ENCODE peak calls at places on chromosomes 4 and X, in eight cellular contexts. Z is CD4-positive, alpha-beta memory T cell; J is fibroblast of villous mesenchyme; V is fibroblast of mammary gland; I is SK-N-SH; Q is lower lobe of right lung; F is Caco-2; E is HCT116. W is an unnamed sample.

GRCh38 chr4:94453534-94453963 is 1.8 kb downstream of the PDLIM5 start:
- DNase-seq in Z (no peak), J (peak; percentile 55), V (no peak), I (no peak), Q (no peak), F (no peak), E (no peak), W (no peak)

GRCh38 chr4:24321151-24321550 is 263.2 kb downstream of the DHX15 start:
- DNase-seq in Z (no peak), J (peak; percentile 8), V (peak; percentile 73), I (no peak), Q (no peak), F (no peak), E (no peak), W (no peak)

GRCh38 chr4:41594439-41594838 is 56.5 kb downstream of the LIMCH1 start:
- DNase-seq in Z (no peak), J (no peak), V (no peak), I (no peak), Q (no peak), F (no peak), E (no peak), W (peak; percentile 54)

GRCh38 chrX:31580726-31581125 is 508.9 kb upstream of the FTHL17 start:
- DNase-seq in Z (no peak), J (peak; percentile 34), V (peak; percentile 44), I (no peak), Q (no peak), F (no peak), E (no peak), W (no peak)

GRCh38 chr4:18366762-18367358 is 345.3 kb upstream of the LCORL start:
- DNase-seq in Z (peak; percentile 15), J (peak; percentile 37), V (peak; percentile 42), I (peak; percentile 5), Q (no peak), F (no peak), E (no peak), W (no peak)

GRCh38 chrX:140503714-140504351 is 1.0 kb downstream of the SOX3 start:
- DNase-seq in Z (no peak), J (no peak), V (no peak), I (peak; percentile 57), Q (no peak), F (no peak), E (no peak), W (peak; percentile 35)

GRCh38 chrX:39073131-39073530 is 271.9 kb downstream of the MID1IP1 start:
- DNase-seq in Z (no peak), J (no peak), V (no peak), I (no peak), Q (no peak), F (peak; percentile 58), E (no peak), W (no peak)

GRCh38 chr4:163693776-163694175 is 199.3 kb downstream of the TMA16 start:
- DNase-seq in Z (no peak), J (peak; percentile 8), V (peak; percentile 80), I (no peak), Q (no peak), F (no peak), E (no peak), W (no peak)

GRCh38 chr4:7710576-7711329 is 228.9 kb downstream of the AFAP1 start:
- DNase-seq in Z (no peak), J (no peak), V (no peak), I (no peak), Q (no peak), F (no peak), E (no peak), W (peak; percentile 28)

GRCh38 chr4:3030551-3031356 is 43.6 kb downstream of the HTT-AS start:
- DNase-seq in Z (no peak), J (no peak), V (no peak), I (no peak), Q (no peak), F (no peak), E (no peak), W (no peak)

GRCh38 chrX:39331062-39331704 is 529.9 kb downstream of the MID1IP1 start:
- DNase-seq in Z (no peak), J (no peak), V (no peak), I (no peak), Q (no peak), F (no peak), E (no peak), W (no peak)

GRCh38 chrX:25618248-25618647 is 519.9 kb upstream of the MAGEB18 start:
- DNase-seq in Z (no peak), J (no peak), V (no peak), I (no peak), Q (no peak), F (no peak), E (no peak), W (no peak)

GRCh38 chr4:23945521-23946017 is 55.7 kb upstream of the PPARGC1A start:
- DNase-seq in Z (no peak), J (peak; percentile 50), V (peak; percentile 82), I (no peak), Q (peak; percentile 43), F (no peak), E (no peak), W (no peak)

GRCh38 chr4:81622474-81623198 is 150.9 kb upstream of the RASGEF1B start:
- DNase-seq in Z (no peak), J (no peak), V (no peak), I (no peak), Q (no peak), F (no peak), E (no peak), W (no peak)

GRCh38 chr4:12875640-12876243 is 608.4 kb downstream of the RAB28 start:
- DNase-seq in Z (no peak), J (no peak), V (no peak), I (no peak), Q (no peak), F (peak; percentile 25), E (no peak), W (no peak)

GRCh38 chrX:2967998-2968909 is 38.1 kb upstream of the ARSH start:
- DNase-seq in Z (no peak), J (peak; percentile 38), V (peak; percentile 55), I (no peak), Q (no peak), F (peak; percentile 42), E (no peak), W (peak; percentile 56)

GRCh38 chr4:153758136-153758535 is 1.7 kb downstream of the RNF175 start:
- DNase-seq in Z (no peak), J (no peak), V (no peak), I (no peak), Q (no peak), F (no peak), E (no peak), W (no peak)

DNA sequence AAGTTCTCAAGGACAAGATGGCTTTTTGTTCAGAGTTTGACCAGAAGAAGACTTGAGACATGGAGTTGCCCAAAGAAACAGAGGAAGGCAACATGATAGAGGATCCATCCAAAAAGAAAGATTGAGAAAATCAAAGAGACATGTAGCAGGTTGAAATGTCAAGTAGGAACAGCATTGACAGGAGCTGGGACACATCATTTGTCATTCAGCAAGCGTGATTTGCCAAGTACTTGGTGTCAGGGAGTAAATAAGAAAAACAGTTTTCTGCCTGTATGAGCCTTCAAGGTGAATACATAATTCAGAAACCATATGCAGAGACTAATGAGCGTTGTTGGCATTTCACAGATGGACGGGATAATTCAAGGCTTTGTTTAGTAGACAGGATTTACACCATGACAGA is 11.2 kb downstream of the SMIM31 start:
- DNase-seq in Z (no peak), J (no peak), V (no peak), I (no peak), Q (no peak), F (no peak), E (no peak), W (no peak)
- H3K4me3 ChIP-seq in Z (no peak overlapping the region), J (no peak overlapping the region), V (no peak overlapping the region), I (no peak overlapping the region), Q (no peak overlapping the region), F (no peak overlapping the region), E (no peak overlapping the region), W (no peak overlapping the region)

GRCh38 chr4:186726440-186727148 is 2.9 kb upstream of the FAT1 start:
- DNase-seq in Z (no peak), J (peak; percentile 83), V (peak; percentile 61), I (peak; percentile 75), Q (peak; percentile 65), F (peak; percentile 72), E (peak; percentile 56), W (peak; percentile 73)
- H3K4me3 ChIP-seq in Z (no peak overlapping the region), J (peak overlapping the region; percentile 89), V (peak overlapping the region; percentile 90), I (peak overlapping the region; percentile 74), Q (peak overlapping the region; percentile 77), F (peak overlapping the region; percentile 83), E (peak overlapping the region; percentile 97), W (peak overlapping the region; percentile 72)

GRCh38 chr4:26573389-26573794 is 10.5 kb upstream of the TBC1D19 start:
- DNase-seq in Z (no peak), J (no peak), V (no peak), I (no peak), Q (no peak), F (no peak), E (no peak), W (no peak)

GRCh38 chr4:26570596-26570995 is 13.3 kb upstream of the TBC1D19 start:
- DNase-seq in Z (no peak), J (no peak), V (peak; percentile 79), I (no peak), Q (no peak), F (no peak), E (no peak), W (no peak)

GRCh38 chr4:26574563-26574962 is 9.3 kb upstream of the TBC1D19 start:
- DNase-seq in Z (no peak), J (no peak), V (no peak), I (no peak), Q (no peak), F (no peak), E (no peak), W (no peak)

GRCh38 chr4:26579169-26579568 is 4.7 kb upstream of the TBC1D19 start:
- DNase-seq in Z (no peak), J (no peak), V (no peak), I (no peak), Q (no peak), F (no peak), E (no peak), W (no peak)

GRCh38 chr4:26576171-26576829 is 7.6 kb upstream of the TBC1D19 start:
- DNase-seq in Z (no peak), J (peak; percentile 33), V (peak; percentile 76), I (no peak), Q (no peak), F (peak; percentile 72), E (no peak), W (peak; percentile 57)
- H3K4me3 ChIP-seq in Z (no peak overlapping the region), J (no peak overlapping the region), V (no peak overlapping the region), I (no peak overlapping the region), Q (no peak overlapping the region), F (peak overlapping the region; percentile 32), E (no peak overlapping the region), W (peak overlapping the region; percentile 9)

GRCh38 chr4:80199004-80199579 is 1.8 kb downstream of the PRDM8 start:
- DNase-seq in Z (no peak), J (no peak), V (no peak), I (no peak), Q (no peak), F (no peak), E (no peak), W (no peak)

GRCh38 chr4:80195441-80196139 is 1.7 kb upstream of the PRDM8 start:
- DNase-seq in Z (no peak), J (no peak), V (no peak), I (no peak), Q (no peak), F (no peak), E (no peak), W (no peak)

GRCh38 chr4:80197132-80197573 is at the start of gene PRDM8:
- DNase-seq in Z (peak; percentile 40), J (no peak), V (no peak), I (peak; percentile 88), Q (no peak), F (no peak), E (no peak), W (peak; percentile 63)

GRCh38 chr4:80197601-80198444 is 520 bp downstream of the PRDM8 start:
- DNase-seq in Z (no peak), J (no peak), V (no peak), I (peak; percentile 83), Q (peak; percentile 55), F (no peak), E (no peak), W (no peak)

GRCh38 chr4:80196259-80197131 is 808 bp upstream of the PRDM8 start:
- DNase-seq in Z (no peak), J (no peak), V (no peak), I (no peak), Q (no peak), F (no peak), E (no peak), W (no peak)
- H3K4me3 ChIP-seq in Z (peak overlapping the region; percentile 25), J (no peak overlapping the region), V (no peak overlapping the region), I (peak overlapping the region; percentile 76), Q (peak overlapping the region; percentile 42), F (no peak overlapping the region), E (no peak overlapping the region), W (peak overlapping the region; percentile 49)

W was measured in right cardiac atrium.